ENCODE peak calls at places on chromosomes 2 and 18, in four cellular contexts. V is NCI-H2081, Q is naive B cell, W is bronchial epithelial cell. B is an unnamed sample.

GRCh38 chr2:127078691-127079270 is 28.2 kb downstream of the BIN1 start:
- DNase-seq in V (no peak), Q (no peak), W (no peak), B (no peak)

GRCh38 chr2:11534078-11534745 is 367 bp downstream of the GREB1 start:
- DNase-seq in V (no peak), Q (no peak), W (no peak), B (no peak)

GRCh38 chr2:1585635-1586034 is 158.7 kb downstream of the PXDN start:
- DNase-seq in V (no peak), Q (no peak), W (no peak), B (no peak)

GRCh38 chr18:21110667-21111350 is 804 bp downstream of the ROCK1 start:
- DNase-seq in V (peak; percentile 10), Q (peak; percentile 71), W (peak; percentile 35), B (peak; percentile 42)

GRCh38 chr2:120939595-120940318 is 204.1 kb downstream of the GLI2 start:
- DNase-seq in V (no peak), Q (no peak), W (peak; percentile 88), B (no peak)

GRCh38 chr2:27051902-27052645 is 606 bp downstream of the AGBL5 start:
- DNase-seq in V (no peak), Q (no peak), W (peak; percentile 16), B (no peak)

GRCh38 chr2:21194147-21194546 is 70.4 kb downstream of the TDRD15 start:
- DNase-seq in V (no peak), Q (no peak), W (no peak), B (no peak)

GRCh38 chr2:79721966-79722365 is 209.1 kb downstream of the CTNNA2 start:
- DNase-seq in V (no peak), Q (no peak), W (no peak), B (no peak)

GRCh38 chr2:20507166-20507692 is 60.4 kb downstream of the RHOB start:
- DNase-seq in V (no peak), Q (no peak), W (no peak), B (no peak)

GRCh38 chr2:177245010-177245422 is 19.5 kb downstream of the NFE2L2 start:
- DNase-seq in V (no peak), Q (no peak), W (no peak), B (no peak)

GRCh38 chr2:214674278-214674677 is 135.2 kb downstream of the BARD1 start:
- DNase-seq in V (no peak), Q (no peak), W (no peak), B (no peak)

GRCh38 chr2:19187323-19188020 is 171.0 kb downstream of the OSR1 start:
- DNase-seq in V (no peak), Q (no peak), W (peak; percentile 74), B (no peak)

GRCh38 chr2:138601438-138602165 is 100.0 kb downstream of the SPOPL start:
- DNase-seq in V (no peak), Q (no peak), W (no peak), B (no peak)

GRCh38 chr18:3903341-3903740 is 453.4 kb downstream of the TGIF1 start:
- DNase-seq in V (no peak), Q (no peak), W (peak; percentile 98), B (no peak)

GRCh38 chr2:20682166-20682565 is 15.2 kb downstream of the GDF7 start:
- DNase-seq in V (no peak), Q (no peak), W (no peak), B (no peak)

GRCh38 chr2:201021914-201022313 is 49.6 kb downstream of the HYCC2 start:
- DNase-seq in V (no peak), Q (no peak), W (no peak), B (no peak)

GRCh38 chr18:73509460-73509859 is 638.2 kb downstream of the FBXO15 start:
- DNase-seq in V (no peak), Q (no peak), W (no peak), B (no peak)

GRCh38 chr2:229660951-229661350 is 53.4 kb downstream of the DNER start:
- DNase-seq in V (no peak), Q (no peak), W (peak; percentile 54), B (no peak)

GRCh38 chr2:144097440-144098225 is 422.3 kb downstream of the ZEB2 start:
- DNase-seq in V (no peak), Q (no peak), W (no peak), B (no peak)

GRCh38 chr2:106159867-106160785 is 34.0 kb downstream of the UXS1 start:
- DNase-seq in V (no peak), Q (peak; percentile 55), W (no peak), B (no peak)

GRCh38 chr18:38367473-38367872 is 801.9 kb upstream of the CELF4 start:
- DNase-seq in V (no peak), Q (no peak), W (no peak), B (no peak)

GRCh38 chr2:200795044-200795443 is 16.7 kb upstream of the BZW1 start:
- DNase-seq in V (no peak), Q (no peak), W (peak; percentile 33), B (no peak)